ENCODE peak calls at places on chromosome 21, in ten cellular contexts. One of them, this sample, is unnamed.

GRCh38 chr21:41612674-41613250 is 104.8 kb upstream of the TMPRSS2 start:
- DNase-seq in OCI-LY7: peak
- DNase-seq in CD8-positive, alpha-beta T cell: no peak
- DNase-seq in ovary: peak
- DNase-seq in lower lobe of right lung: peak
- DNase-seq in left lung: no peak
- DNase-seq in pancreas: peak
- DNase-seq in CD4-positive, alpha-beta T cell: no peak
- DNase-seq in psoas muscle: peak
- DNase-seq in heart left ventricle: peak
- DNase-seq in this sample: peak

GRCh38 chr21:34523019-34523418 is 11.0 kb upstream of the KCNE1 start:
- DNase-seq in OCI-LY7: no peak
- DNase-seq in CD8-positive, alpha-beta T cell: no peak
- DNase-seq in ovary: no peak
- DNase-seq in lower lobe of right lung: no peak
- DNase-seq in left lung: no peak
- DNase-seq in pancreas: no peak
- DNase-seq in CD4-positive, alpha-beta T cell: no peak
- DNase-seq in psoas muscle: no peak
- DNase-seq in heart left ventricle: no peak
- DNase-seq in this sample: no peak

GRCh38 chr21:45618287-45618686 is 25.2 kb upstream of the PCBP3 start:
- DNase-seq in OCI-LY7: no peak
- DNase-seq in CD8-positive, alpha-beta T cell: no peak
- DNase-seq in ovary: no peak
- DNase-seq in lower lobe of right lung: no peak
- DNase-seq in left lung: peak
- DNase-seq in pancreas: no peak
- DNase-seq in CD4-positive, alpha-beta T cell: no peak
- DNase-seq in psoas muscle: no peak
- DNase-seq in heart left ventricle: no peak
- DNase-seq in this sample: no peak

GRCh38 chr21:26116456-26117011 is 54.0 kb downstream of the APP start:
- DNase-seq in OCI-LY7: no peak
- DNase-seq in CD8-positive, alpha-beta T cell: no peak
- DNase-seq in ovary: no peak
- DNase-seq in lower lobe of right lung: no peak
- DNase-seq in left lung: no peak
- DNase-seq in pancreas: no peak
- DNase-seq in CD4-positive, alpha-beta T cell: no peak
- DNase-seq in psoas muscle: no peak
- DNase-seq in heart left ventricle: no peak
- DNase-seq in this sample: no peak

GRCh38 chr21:29155118-29155932 is 24.9 kb downstream of the MAP3K7CL start:
- DNase-seq in OCI-LY7: no peak
- DNase-seq in CD8-positive, alpha-beta T cell: no peak
- DNase-seq in ovary: peak
- DNase-seq in lower lobe of right lung: peak
- DNase-seq in left lung: peak
- DNase-seq in pancreas: no peak
- DNase-seq in CD4-positive, alpha-beta T cell: no peak
- DNase-seq in psoas muscle: peak
- DNase-seq in heart left ventricle: peak
- DNase-seq in this sample: no peak

GRCh38 chr21:18409579-18409978 is 6.0 kb upstream of the TMPRSS15 start:
- DNase-seq in OCI-LY7: no peak
- DNase-seq in CD8-positive, alpha-beta T cell: no peak
- DNase-seq in ovary: no peak
- DNase-seq in lower lobe of right lung: no peak
- DNase-seq in left lung: no peak
- DNase-seq in pancreas: no peak
- DNase-seq in CD4-positive, alpha-beta T cell: no peak
- DNase-seq in psoas muscle: no peak
- DNase-seq in heart left ventricle: no peak
- DNase-seq in this sample: no peak

GRCh38 chr21:9735421-9735961 is 785.9 kb upstream of the TPTE start:
- DNase-seq in OCI-LY7: no peak
- DNase-seq in CD8-positive, alpha-beta T cell: no peak
- DNase-seq in ovary: no peak
- DNase-seq in lower lobe of right lung: no peak
- DNase-seq in left lung: peak
- DNase-seq in pancreas: no peak
- DNase-seq in CD4-positive, alpha-beta T cell: no peak
- DNase-seq in psoas muscle: no peak
- DNase-seq in heart left ventricle: no peak
- DNase-seq in this sample: no peak

GRCh38 chr21:34223376-34223775 is 140.4 kb upstream of the KCNE2 start:
- DNase-seq in OCI-LY7: no peak
- DNase-seq in CD8-positive, alpha-beta T cell: no peak
- DNase-seq in ovary: no peak
- DNase-seq in lower lobe of right lung: no peak
- DNase-seq in left lung: no peak
- DNase-seq in pancreas: no peak
- DNase-seq in CD4-positive, alpha-beta T cell: no peak
- DNase-seq in psoas muscle: no peak
- DNase-seq in heart left ventricle: no peak
- DNase-seq in this sample: no peak

GRCh38 chr21:40732998-40733397 is 114.0 kb downstream of the DSCAM start:
- DNase-seq in OCI-LY7: no peak
- DNase-seq in CD8-positive, alpha-beta T cell: no peak
- DNase-seq in ovary: no peak
- DNase-seq in lower lobe of right lung: no peak
- DNase-seq in left lung: no peak
- DNase-seq in pancreas: no peak
- DNase-seq in CD4-positive, alpha-beta T cell: no peak
- DNase-seq in psoas muscle: no peak
- DNase-seq in heart left ventricle: no peak
- DNase-seq in this sample: no peak

GRCh38 chr21:45607021-45607921 is 36.3 kb upstream of the PCBP3 start:
- DNase-seq in OCI-LY7: no peak
- DNase-seq in CD8-positive, alpha-beta T cell: no peak
- DNase-seq in ovary: no peak
- DNase-seq in lower lobe of right lung: no peak
- DNase-seq in left lung: no peak
- DNase-seq in pancreas: no peak
- DNase-seq in CD4-positive, alpha-beta T cell: peak
- DNase-seq in psoas muscle: no peak
- DNase-seq in heart left ventricle: no peak
- DNase-seq in this sample: no peak

GRCh38 chr21:34846601-34847112 is 177.9 kb downstream of the CLIC6 start:
- DNase-seq in OCI-LY7: no peak
- DNase-seq in CD8-positive, alpha-beta T cell: no peak
- DNase-seq in ovary: no peak
- DNase-seq in lower lobe of right lung: no peak
- DNase-seq in left lung: no peak
- DNase-seq in pancreas: no peak
- DNase-seq in CD4-positive, alpha-beta T cell: no peak
- DNase-seq in psoas muscle: no peak
- DNase-seq in heart left ventricle: no peak
- DNase-seq in this sample: no peak

GRCh38 chr21:34091607-34092006 is 18.2 kb downstream of the MRPS6 start:
- DNase-seq in OCI-LY7: peak
- DNase-seq in CD8-positive, alpha-beta T cell: no peak
- DNase-seq in ovary: no peak
- DNase-seq in lower lobe of right lung: no peak
- DNase-seq in left lung: no peak
- DNase-seq in pancreas: no peak
- DNase-seq in CD4-positive, alpha-beta T cell: no peak
- DNase-seq in psoas muscle: no peak
- DNase-seq in heart left ventricle: no peak
- DNase-seq in this sample: no peak

GRCh38 chr21:30733026-30733425 is 14.0 kb downstream of the KRTAP21-2 start:
- DNase-seq in OCI-LY7: no peak
- DNase-seq in CD8-positive, alpha-beta T cell: no peak
- DNase-seq in ovary: no peak
- DNase-seq in lower lobe of right lung: no peak
- DNase-seq in left lung: no peak
- DNase-seq in pancreas: no peak
- DNase-seq in CD4-positive, alpha-beta T cell: no peak
- DNase-seq in psoas muscle: no peak
- DNase-seq in heart left ventricle: no peak
- DNase-seq in this sample: no peak

DNA sequence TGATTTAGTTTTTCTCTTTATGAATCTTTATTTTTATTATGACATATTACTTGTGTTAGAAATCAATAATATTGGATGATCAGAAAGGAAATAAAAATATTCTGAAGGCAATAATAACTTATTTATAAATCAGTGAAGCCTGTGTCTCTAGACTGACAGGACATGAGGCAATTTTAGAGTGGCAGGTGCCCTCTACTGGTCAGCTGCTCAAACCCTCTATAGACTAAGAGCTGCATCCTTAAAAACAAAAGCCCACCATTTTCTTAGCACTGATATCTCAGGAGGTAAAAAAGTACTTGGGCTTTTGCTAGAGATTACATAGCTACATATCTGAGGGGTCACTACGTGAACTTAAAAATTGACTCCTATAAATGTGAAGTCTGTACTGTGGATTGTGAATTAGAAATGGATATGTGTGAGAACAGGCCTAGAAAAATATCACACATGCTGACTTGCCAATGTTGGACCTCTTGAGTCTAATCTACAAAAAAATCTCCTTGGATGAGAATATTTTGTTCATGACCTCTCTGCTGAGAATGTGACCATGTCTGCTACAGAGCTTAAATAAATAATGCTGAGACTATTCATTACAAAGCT is 597.9 kb upstream of the ADAMTS5 start:
- DNase-seq in OCI-LY7: peak
- DNase-seq in CD8-positive, alpha-beta T cell: no peak
- DNase-seq in ovary: peak
- DNase-seq in lower lobe of right lung: no peak
- DNase-seq in left lung: no peak
- DNase-seq in pancreas: peak
- DNase-seq in CD4-positive, alpha-beta T cell: no peak
- DNase-seq in psoas muscle: peak
- DNase-seq in heart left ventricle: peak
- DNase-seq in this sample: no peak
- TF ChIP-seq CTCF in OCI-LY7: peak
- TF ChIP-seq CTCF in CD8-positive, alpha-beta T cell: no peak
- TF ChIP-seq CTCF in ovary: peak
- TF ChIP-seq CTCF in lower lobe of right lung: peak
- TF ChIP-seq CTCF in left lung: peak
- TF ChIP-seq CTCF in pancreas: peak
- TF ChIP-seq CTCF in CD4-positive, alpha-beta T cell: no peak
- TF ChIP-seq CTCF in psoas muscle: peak
- TF ChIP-seq CTCF in heart left ventricle: peak
- TF ChIP-seq CTCF in this sample: peak

GRCh38 chr21:15066231-15066577 is 1.4 kb upstream of the NRIP1 start:
- DNase-seq in OCI-LY7: no peak
- DNase-seq in CD8-positive, alpha-beta T cell: no peak
- DNase-seq in ovary: no peak
- DNase-seq in lower lobe of right lung: no peak
- DNase-seq in left lung: no peak
- DNase-seq in pancreas: no peak
- DNase-seq in CD4-positive, alpha-beta T cell: no peak
- DNase-seq in psoas muscle: no peak
- DNase-seq in heart left ventricle: no peak
- DNase-seq in this sample: no peak

GRCh38 chr21:15065381-15066230 is 806 bp upstream of the NRIP1 start:
- DNase-seq in OCI-LY7: no peak
- DNase-seq in CD8-positive, alpha-beta T cell: peak
- DNase-seq in ovary: peak
- DNase-seq in lower lobe of right lung: peak
- DNase-seq in left lung: peak
- DNase-seq in pancreas: peak
- DNase-seq in CD4-positive, alpha-beta T cell: peak
- DNase-seq in psoas muscle: peak
- DNase-seq in heart left ventricle: peak
- DNase-seq in this sample: peak

GRCh38 chr21:15076730-15077129 is 11.9 kb upstream of the NRIP1 start:
- DNase-seq in OCI-LY7: no peak
- DNase-seq in CD8-positive, alpha-beta T cell: no peak
- DNase-seq in ovary: no peak
- DNase-seq in lower lobe of right lung: no peak
- DNase-seq in left lung: no peak
- DNase-seq in pancreas: no peak
- DNase-seq in CD4-positive, alpha-beta T cell: no peak
- DNase-seq in psoas muscle: no peak
- DNase-seq in heart left ventricle: no peak
- DNase-seq in this sample: no peak

GRCh38 chr21:15071012-15071411 is 6.2 kb upstream of the NRIP1 start:
- DNase-seq in OCI-LY7: no peak
- DNase-seq in CD8-positive, alpha-beta T cell: no peak
- DNase-seq in ovary: no peak
- DNase-seq in lower lobe of right lung: no peak
- DNase-seq in left lung: no peak
- DNase-seq in pancreas: no peak
- DNase-seq in CD4-positive, alpha-beta T cell: no peak
- DNase-seq in psoas muscle: peak
- DNase-seq in heart left ventricle: no peak
- DNase-seq in this sample: no peak
- TF ChIP-seq CTCF in OCI-LY7: no peak
- TF ChIP-seq CTCF in CD8-positive, alpha-beta T cell: no peak
- TF ChIP-seq CTCF in ovary: no peak
- TF ChIP-seq CTCF in lower lobe of right lung: no peak
- TF ChIP-seq CTCF in left lung: no peak
- TF ChIP-seq CTCF in pancreas: no peak
- TF ChIP-seq CTCF in CD4-positive, alpha-beta T cell: no peak
- TF ChIP-seq CTCF in psoas muscle: no peak
- TF ChIP-seq CTCF in heart left ventricle: no peak
- TF ChIP-seq CTCF in this sample: no peak

DNA sequence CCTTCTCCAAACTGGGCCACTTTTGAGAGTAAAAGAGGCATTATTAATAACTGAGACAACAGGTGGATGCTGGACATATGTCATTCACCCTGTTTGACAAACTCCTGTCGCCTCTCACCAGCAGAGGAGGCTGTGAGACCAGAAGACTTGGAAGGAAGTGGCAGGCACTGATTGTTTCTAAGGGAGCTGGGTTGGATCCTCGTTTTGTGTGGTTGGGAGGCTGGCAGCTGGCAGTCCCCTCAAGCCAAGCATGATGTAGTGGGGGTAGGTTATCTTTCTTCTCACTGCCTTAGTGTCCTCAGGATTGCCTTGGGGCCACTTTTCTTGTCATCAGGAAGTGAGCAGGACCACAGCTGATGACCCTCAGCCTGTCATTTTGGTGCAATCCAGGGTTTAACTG is 86.5 kb upstream of the KCNJ15 start:
- DNase-seq in OCI-LY7: no peak
- DNase-seq in CD8-positive, alpha-beta T cell: no peak
- DNase-seq in ovary: no peak
- DNase-seq in lower lobe of right lung: peak
- DNase-seq in left lung: no peak
- DNase-seq in pancreas: no peak
- DNase-seq in CD4-positive, alpha-beta T cell: no peak
- DNase-seq in psoas muscle: no peak
- DNase-seq in heart left ventricle: no peak
- DNase-seq in this sample: no peak
- TF ChIP-seq CTCF in OCI-LY7: no peak
- TF ChIP-seq CTCF in CD8-positive, alpha-beta T cell: no peak
- TF ChIP-seq CTCF in ovary: no peak
- TF ChIP-seq CTCF in lower lobe of right lung: peak
- TF ChIP-seq CTCF in left lung: peak
- TF ChIP-seq CTCF in pancreas: peak
- TF ChIP-seq CTCF in CD4-positive, alpha-beta T cell: no peak
- TF ChIP-seq CTCF in psoas muscle: peak
- TF ChIP-seq CTCF in heart left ventricle: peak
- TF ChIP-seq CTCF in this sample: peak

DNA sequence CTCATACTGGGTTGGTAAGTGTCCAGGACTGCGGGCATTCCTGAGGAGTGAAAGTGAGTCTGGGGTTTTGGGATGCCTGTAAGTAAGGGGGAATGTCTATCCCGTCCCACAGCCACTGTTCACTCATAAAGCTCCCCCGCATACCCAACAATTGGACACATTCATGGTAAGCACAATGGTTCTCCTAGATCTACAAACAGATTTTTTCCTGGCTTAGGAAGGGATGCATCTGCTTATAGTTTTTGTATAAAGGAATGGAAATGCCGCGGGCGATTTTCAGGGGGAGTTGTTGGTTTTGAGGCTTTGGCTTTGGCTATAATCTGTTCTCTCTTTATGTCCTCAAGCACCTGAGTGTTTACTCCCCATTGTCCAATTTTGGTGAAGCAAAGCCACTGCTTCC is 7.1 kb downstream of the ERVH48-1 start:
- DNase-seq in OCI-LY7: no peak
- DNase-seq in CD8-positive, alpha-beta T cell: no peak
- DNase-seq in ovary: no peak
- DNase-seq in lower lobe of right lung: no peak
- DNase-seq in left lung: no peak
- DNase-seq in pancreas: no peak
- DNase-seq in CD4-positive, alpha-beta T cell: no peak
- DNase-seq in psoas muscle: no peak
- DNase-seq in heart left ventricle: no peak
- DNase-seq in this sample: no peak
- TF ChIP-seq CTCF in OCI-LY7: no peak
- TF ChIP-seq CTCF in CD8-positive, alpha-beta T cell: no peak
- TF ChIP-seq CTCF in ovary: no peak
- TF ChIP-seq CTCF in lower lobe of right lung: no peak
- TF ChIP-seq CTCF in left lung: no peak
- TF ChIP-seq CTCF in pancreas: no peak
- TF ChIP-seq CTCF in CD4-positive, alpha-beta T cell: no peak
- TF ChIP-seq CTCF in psoas muscle: no peak
- TF ChIP-seq CTCF in heart left ventricle: no peak
- TF ChIP-seq CTCF in this sample: no peak